ENCODE peak calls at places on chromosomes 5 and 9, in ten cellular contexts. One of them, this sample, is unnamed.
A peak's percentile ranks its signal among the peaks of the same experiment; 100 is the strongest.

GRCh38 chr5:112551437-112552018 is 132.5 kb upstream of the EPB41L4A start:
- DNase-seq in AG04449: peak; percentile 10
- DNase-seq in stimulated activated CD4-positive, alpha-beta T cell treated with anti-CD3 and anti-CD28 coated beads, Interleukin-1b, Interleukin-23, amount 100 ng/mL, for 4 hours: no peak
- DNase-seq in fibroblast of pulmonary artery: peak; percentile 84
- DNase-seq in effector CD4-positive, alpha-beta T cell: peak; percentile 21
- DNase-seq in hypothalamus: no peak
- DNase-seq in AG08396: peak; percentile 45
- DNase-seq in NCI-H2029: peak; percentile 29
- DNase-seq in T-helper 1 cell: no peak
- DNase-seq in NCI-H524: peak; percentile 32
- DNase-seq in this sample: no peak

GRCh38 chr5:159849437-159850191 is 66.7 kb upstream of the ADRA1B start:
- DNase-seq in AG04449: peak; percentile 59
- DNase-seq in stimulated activated CD4-positive, alpha-beta T cell treated with anti-CD3 and anti-CD28 coated beads, Interleukin-1b, Interleukin-23, amount 100 ng/mL, for 4 hours: no peak
- DNase-seq in fibroblast of pulmonary artery: peak; percentile 75
- DNase-seq in effector CD4-positive, alpha-beta T cell: no peak
- DNase-seq in hypothalamus: no peak
- DNase-seq in AG08396: peak; percentile 66
- DNase-seq in NCI-H2029: no peak
- DNase-seq in T-helper 1 cell: no peak
- DNase-seq in NCI-H524: no peak
- DNase-seq in this sample: no peak

GRCh38 chr5:173324115-173325001 is 3.9 kb downstream of the STC2 start:
- DNase-seq in AG04449: no peak
- DNase-seq in stimulated activated CD4-positive, alpha-beta T cell treated with anti-CD3 and anti-CD28 coated beads, Interleukin-1b, Interleukin-23, amount 100 ng/mL, for 4 hours: no peak
- DNase-seq in fibroblast of pulmonary artery: peak; percentile 95
- DNase-seq in effector CD4-positive, alpha-beta T cell: no peak
- DNase-seq in hypothalamus: peak; percentile 31
- DNase-seq in AG08396: peak; percentile 81
- DNase-seq in NCI-H2029: peak; percentile 96
- DNase-seq in T-helper 1 cell: no peak
- DNase-seq in NCI-H524: peak; percentile 92
- DNase-seq in this sample: no peak

GRCh38 chr5:80885698-80886000 is 74.5 kb upstream of the RASGRF2 start:
- DNase-seq in AG04449: no peak
- DNase-seq in stimulated activated CD4-positive, alpha-beta T cell treated with anti-CD3 and anti-CD28 coated beads, Interleukin-1b, Interleukin-23, amount 100 ng/mL, for 4 hours: no peak
- DNase-seq in fibroblast of pulmonary artery: peak; percentile 23
- DNase-seq in effector CD4-positive, alpha-beta T cell: no peak
- DNase-seq in hypothalamus: no peak
- DNase-seq in AG08396: no peak
- DNase-seq in NCI-H2029: no peak
- DNase-seq in T-helper 1 cell: no peak
- DNase-seq in NCI-H524: no peak
- DNase-seq in this sample: no peak

GRCh38 chr5:177402271-177403043 is 2.0 kb upstream of the PFN3 start:
- DNase-seq in AG04449: no peak
- DNase-seq in stimulated activated CD4-positive, alpha-beta T cell treated with anti-CD3 and anti-CD28 coated beads, Interleukin-1b, Interleukin-23, amount 100 ng/mL, for 4 hours: peak; percentile 59
- DNase-seq in fibroblast of pulmonary artery: peak; percentile 57
- DNase-seq in effector CD4-positive, alpha-beta T cell: peak; percentile 43
- DNase-seq in hypothalamus: no peak
- DNase-seq in AG08396: peak; percentile 65
- DNase-seq in NCI-H2029: peak; percentile 84
- DNase-seq in T-helper 1 cell: peak; percentile 58
- DNase-seq in NCI-H524: peak; percentile 54
- DNase-seq in this sample: peak; percentile 38

GRCh38 chr5:171433352-171433698 is 13.9 kb downstream of the FGF18 start:
- DNase-seq in AG04449: no peak
- DNase-seq in stimulated activated CD4-positive, alpha-beta T cell treated with anti-CD3 and anti-CD28 coated beads, Interleukin-1b, Interleukin-23, amount 100 ng/mL, for 4 hours: no peak
- DNase-seq in fibroblast of pulmonary artery: no peak
- DNase-seq in effector CD4-positive, alpha-beta T cell: no peak
- DNase-seq in hypothalamus: no peak
- DNase-seq in AG08396: no peak
- DNase-seq in NCI-H2029: no peak
- DNase-seq in T-helper 1 cell: no peak
- DNase-seq in NCI-H524: no peak
- DNase-seq in this sample: no peak

GRCh38 chr9:87276851-87277251 is 220.8 kb upstream of the DAPK1 start:
- DNase-seq in AG04449: no peak
- DNase-seq in stimulated activated CD4-positive, alpha-beta T cell treated with anti-CD3 and anti-CD28 coated beads, Interleukin-1b, Interleukin-23, amount 100 ng/mL, for 4 hours: no peak
- DNase-seq in fibroblast of pulmonary artery: peak; percentile 35
- DNase-seq in effector CD4-positive, alpha-beta T cell: no peak
- DNase-seq in hypothalamus: no peak
- DNase-seq in AG08396: no peak
- DNase-seq in NCI-H2029: no peak
- DNase-seq in T-helper 1 cell: no peak
- DNase-seq in NCI-H524: no peak
- DNase-seq in this sample: no peak

GRCh38 chr9:127955294-127956015 is 17.8 kb upstream of the DPM2 start:
- DNase-seq in AG04449: no peak
- DNase-seq in stimulated activated CD4-positive, alpha-beta T cell treated with anti-CD3 and anti-CD28 coated beads, Interleukin-1b, Interleukin-23, amount 100 ng/mL, for 4 hours: peak; percentile 64
- DNase-seq in fibroblast of pulmonary artery: no peak
- DNase-seq in effector CD4-positive, alpha-beta T cell: peak; percentile 80
- DNase-seq in hypothalamus: no peak
- DNase-seq in AG08396: no peak
- DNase-seq in NCI-H2029: peak; percentile 99
- DNase-seq in T-helper 1 cell: peak; percentile 72
- DNase-seq in NCI-H524: peak; percentile 56
- DNase-seq in this sample: peak; percentile 65

GRCh38 chr9:71628247-71628646 is 140.1 kb downstream of the CEMIP2 start:
- DNase-seq in AG04449: no peak
- DNase-seq in stimulated activated CD4-positive, alpha-beta T cell treated with anti-CD3 and anti-CD28 coated beads, Interleukin-1b, Interleukin-23, amount 100 ng/mL, for 4 hours: no peak
- DNase-seq in fibroblast of pulmonary artery: peak; percentile 32
- DNase-seq in effector CD4-positive, alpha-beta T cell: no peak
- DNase-seq in hypothalamus: no peak
- DNase-seq in AG08396: no peak
- DNase-seq in NCI-H2029: no peak
- DNase-seq in T-helper 1 cell: no peak
- DNase-seq in NCI-H524: no peak
- DNase-seq in this sample: no peak

GRCh38 chr5:3010301-3010952 is 258.9 kb upstream of the IRX2 start:
- DNase-seq in AG04449: no peak
- DNase-seq in stimulated activated CD4-positive, alpha-beta T cell treated with anti-CD3 and anti-CD28 coated beads, Interleukin-1b, Interleukin-23, amount 100 ng/mL, for 4 hours: no peak
- DNase-seq in fibroblast of pulmonary artery: no peak
- DNase-seq in effector CD4-positive, alpha-beta T cell: no peak
- DNase-seq in hypothalamus: no peak
- DNase-seq in AG08396: no peak
- DNase-seq in NCI-H2029: no peak
- DNase-seq in T-helper 1 cell: no peak
- DNase-seq in NCI-H524: no peak
- DNase-seq in this sample: no peak

GRCh38 chr5:159051431-159052281 is 48.1 kb downstream of the EBF1 start:
- DNase-seq in AG04449: no peak
- DNase-seq in stimulated activated CD4-positive, alpha-beta T cell treated with anti-CD3 and anti-CD28 coated beads, Interleukin-1b, Interleukin-23, amount 100 ng/mL, for 4 hours: no peak
- DNase-seq in fibroblast of pulmonary artery: peak; percentile 31
- DNase-seq in effector CD4-positive, alpha-beta T cell: no peak
- DNase-seq in hypothalamus: peak; percentile 9
- DNase-seq in AG08396: no peak
- DNase-seq in NCI-H2029: no peak
- DNase-seq in T-helper 1 cell: no peak
- DNase-seq in NCI-H524: no peak
- DNase-seq in this sample: no peak

GRCh38 chr9:109919736-109920408 is 139.9 kb downstream of the PALM2AKAP2 start:
- DNase-seq in AG04449: no peak
- DNase-seq in stimulated activated CD4-positive, alpha-beta T cell treated with anti-CD3 and anti-CD28 coated beads, Interleukin-1b, Interleukin-23, amount 100 ng/mL, for 4 hours: no peak
- DNase-seq in fibroblast of pulmonary artery: no peak
- DNase-seq in effector CD4-positive, alpha-beta T cell: no peak
- DNase-seq in hypothalamus: no peak
- DNase-seq in AG08396: no peak
- DNase-seq in NCI-H2029: no peak
- DNase-seq in T-helper 1 cell: no peak
- DNase-seq in NCI-H524: no peak
- DNase-seq in this sample: no peak

GRCh38 chr5:129460121-129460950 is at the start of gene ADAMTS19:
- DNase-seq in AG04449: no peak
- DNase-seq in stimulated activated CD4-positive, alpha-beta T cell treated with anti-CD3 and anti-CD28 coated beads, Interleukin-1b, Interleukin-23, amount 100 ng/mL, for 4 hours: no peak
- DNase-seq in fibroblast of pulmonary artery: peak; percentile 60
- DNase-seq in effector CD4-positive, alpha-beta T cell: no peak
- DNase-seq in hypothalamus: peak; percentile 22
- DNase-seq in AG08396: peak; percentile 30
- DNase-seq in NCI-H2029: no peak
- DNase-seq in T-helper 1 cell: no peak
- DNase-seq in NCI-H524: peak; percentile 3
- DNase-seq in this sample: no peak

GRCh38 chr5:5572010-5572982 is 149.8 kb downstream of the ICE1 start:
- DNase-seq in AG04449: no peak
- DNase-seq in stimulated activated CD4-positive, alpha-beta T cell treated with anti-CD3 and anti-CD28 coated beads, Interleukin-1b, Interleukin-23, amount 100 ng/mL, for 4 hours: no peak
- DNase-seq in fibroblast of pulmonary artery: no peak
- DNase-seq in effector CD4-positive, alpha-beta T cell: no peak
- DNase-seq in hypothalamus: no peak
- DNase-seq in AG08396: no peak
- DNase-seq in NCI-H2029: no peak
- DNase-seq in T-helper 1 cell: no peak
- DNase-seq in NCI-H524: no peak
- DNase-seq in this sample: no peak

GRCh38 chr5:167311340-167311739 is 980.1 kb upstream of the WWC1 start:
- DNase-seq in AG04449: no peak
- DNase-seq in stimulated activated CD4-positive, alpha-beta T cell treated with anti-CD3 and anti-CD28 coated beads, Interleukin-1b, Interleukin-23, amount 100 ng/mL, for 4 hours: no peak
- DNase-seq in fibroblast of pulmonary artery: no peak
- DNase-seq in effector CD4-positive, alpha-beta T cell: no peak
- DNase-seq in hypothalamus: no peak
- DNase-seq in AG08396: no peak
- DNase-seq in NCI-H2029: no peak
- DNase-seq in T-helper 1 cell: no peak
- DNase-seq in NCI-H524: no peak
- DNase-seq in this sample: no peak

GRCh38 chr9:134942421-134943119 is 24.9 kb upstream of the FCN1 start:
- DNase-seq in AG04449: no peak
- DNase-seq in stimulated activated CD4-positive, alpha-beta T cell treated with anti-CD3 and anti-CD28 coated beads, Interleukin-1b, Interleukin-23, amount 100 ng/mL, for 4 hours: no peak
- DNase-seq in fibroblast of pulmonary artery: no peak
- DNase-seq in effector CD4-positive, alpha-beta T cell: no peak
- DNase-seq in hypothalamus: no peak
- DNase-seq in AG08396: no peak
- DNase-seq in NCI-H2029: no peak
- DNase-seq in T-helper 1 cell: no peak
- DNase-seq in NCI-H524: no peak
- DNase-seq in this sample: no peak

GRCh38 chr5:144467795-144468194 is 297.1 kb downstream of the KCTD16 start:
- DNase-seq in AG04449: no peak
- DNase-seq in stimulated activated CD4-positive, alpha-beta T cell treated with anti-CD3 and anti-CD28 coated beads, Interleukin-1b, Interleukin-23, amount 100 ng/mL, for 4 hours: no peak
- DNase-seq in fibroblast of pulmonary artery: peak; percentile 51
- DNase-seq in effector CD4-positive, alpha-beta T cell: no peak
- DNase-seq in hypothalamus: no peak
- DNase-seq in AG08396: peak; percentile 34
- DNase-seq in NCI-H2029: peak; percentile 14
- DNase-seq in T-helper 1 cell: no peak
- DNase-seq in NCI-H524: peak; percentile 84
- DNase-seq in this sample: no peak

This sample was measured in effector CD8-positive, alpha-beta T cell.